ENCODE peak calls at places on chromosomes 12 and 14, in six cellular contexts. F is adrenal gland, G is tibial nerve, M is transverse colon, I is BE2C, Y is spleen. W is an unnamed sample. For H3K4me1, the result is how much of the 10 kb centered on the place peaks cover.

GRCh38 chr14:50083467-50084337 is 32.7 kb downstream of the VCPKMT start:
- DNase-seq in Y (peak), F (no peak), I (no peak), G (no peak), M (no peak), W (no peak)

GRCh38 chr14:69535230-69535848 is 39.3 kb downstream of the CCDC177 start:
- DNase-seq in I (peak), F (peak), Y (no peak), G (peak), M (peak), W (peak)

GRCh38 chr14:87160964-87161363 is 832.0 kb downstream of the GALC start:
- DNase-seq in G (no peak), M (no peak), Y (no peak), F (no peak), I (no peak), W (no peak)

GRCh38 chr12:57389033-57389432 is 41.8 kb downstream of the R3HDM2 start:
- DNase-seq in I (no peak), M (no peak), F (no peak), G (no peak), Y (no peak), W (no peak)

GRCh38 chr12:113561381-113561780 is 89.7 kb upstream of the LHX5 start:
- DNase-seq in M (no peak), G (no peak), Y (no peak), F (no peak), I (no peak), W (no peak)

GRCh38 chr14:66965831-66966230 is 223.4 kb upstream of the GARIN2 start:
- DNase-seq in I (no peak), F (no peak), M (no peak), G (no peak), Y (no peak), W (no peak)

GRCh38 chr12:27186240-27186839 is 57.7 kb upstream of the STK38L start:
- DNase-seq in G (no peak), M (no peak), Y (no peak), F (no peak), I (no peak), W (no peak)

GRCh38 chr14:96122496-96122895 is 82.1 kb upstream of the BDKRB2 start:
- DNase-seq in F (peak), M (no peak), G (peak), Y (no peak), I (no peak), W (peak)

GRCh38 chr12:11513288-11513687 is 117.9 kb upstream of the PRB2 start:
- DNase-seq in G (no peak), F (no peak), I (peak), M (no peak), Y (no peak), W (peak)

GRCh38 chr12:2076196-2076570 is 23.4 kb downstream of the CACNA1C start:
- DNase-seq in F (no peak), M (no peak), G (no peak), I (no peak), Y (no peak), W (no peak)

GRCh38 chr12:115095073-115095748 is 411.2 kb upstream of the TBX3 start:
- DNase-seq in M (no peak), F (no peak), I (no peak), Y (no peak), G (no peak), W (no peak)

GRCh38 chr14:76936483-76936882 is 92.0 kb downstream of the IRF2BPL start:
- DNase-seq in I (no peak), F (no peak), M (peak), G (no peak), Y (no peak), W (no peak)

GRCh38 chr14:35134329-35135123 is 12.2 kb downstream of the PRORP start:
- DNase-seq in G (no peak), M (no peak), F (no peak), I (no peak), Y (no peak), W (no peak)
- H3K4me1 ChIP-seq in G (under half), M (under half), F (under half), I (under half), Y (under half), W (under half)

GRCh38 chr12:55816876-55817351 is 610 bp downstream of the SARNP start:
- DNase-seq in Y (no peak), G (no peak), I (no peak), M (no peak), F (no peak), W (no peak)

GRCh38 chr12:55815473-55815872 is 2.1 kb downstream of the SARNP start:
- DNase-seq in Y (no peak), I (no peak), G (no peak), F (no peak), M (no peak), W (no peak)

GRCh38 chr12:55809274-55809673 is 8.2 kb downstream of the SARNP start:
- DNase-seq in Y (no peak), I (no peak), G (no peak), M (no peak), F (no peak), W (no peak)

GRCh38 chr12:55814257-55814656 is 3.3 kb downstream of the SARNP start:
- DNase-seq in Y (no peak), M (no peak), I (no peak), G (no peak), F (no peak), W (no peak)

GRCh38 chr12:55812088-55812487 is 5.4 kb downstream of the SARNP start:
- DNase-seq in Y (no peak), I (no peak), F (no peak), G (no peak), M (no peak), W (no peak)
- H3K4me1 ChIP-seq in Y (half or more), I (under half), F (under half), G (under half), M (under half), W (under half)

GRCh38 chr14:103702497-103703432 is 12.5 kb downstream of the XRCC3 start:
- DNase-seq in Y (peak), G (no peak), M (no peak), I (peak), F (no peak), W (no peak)
- H3K4me1 ChIP-seq in Y (half or more), G (under half), M (under half), I (half or more), F (under half), W (under half)

DNA sequence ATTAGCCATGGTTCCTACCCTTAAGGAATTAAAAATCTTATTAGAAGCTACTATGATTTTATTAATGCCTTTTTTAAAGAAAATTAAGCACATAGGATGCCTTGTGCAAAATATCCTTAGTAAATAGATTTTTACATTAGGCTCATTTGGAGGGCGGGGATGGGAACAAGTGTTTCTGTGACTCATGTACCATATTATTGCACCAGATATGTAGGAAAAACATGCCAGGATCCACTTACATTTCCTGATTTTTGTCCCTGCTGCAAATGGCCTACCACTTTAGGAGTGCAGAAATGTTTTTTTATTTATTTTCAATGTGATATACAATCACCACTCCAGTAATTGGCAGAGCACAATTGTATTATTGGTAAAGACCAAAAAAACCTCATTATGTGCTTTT is 86.7 kb downstream of the ANO6 start:
- DNase-seq in G (no peak), Y (no peak), I (no peak), M (no peak), F (no peak), W (no peak)
- H3K4me1 ChIP-seq in G (under half), Y (under half), I (under half), M (under half), F (under half), W (under half)

GRCh38 chr14:100143523-100143922 is 15.9 kb downstream of the DEGS2 start:
- DNase-seq in M (no peak), I (no peak), Y (no peak), F (no peak), G (no peak), W (no peak)
- H3K4me1 ChIP-seq in M (under half), I (under half), Y (half or more), F (under half), G (under half), W (under half)

DNA sequence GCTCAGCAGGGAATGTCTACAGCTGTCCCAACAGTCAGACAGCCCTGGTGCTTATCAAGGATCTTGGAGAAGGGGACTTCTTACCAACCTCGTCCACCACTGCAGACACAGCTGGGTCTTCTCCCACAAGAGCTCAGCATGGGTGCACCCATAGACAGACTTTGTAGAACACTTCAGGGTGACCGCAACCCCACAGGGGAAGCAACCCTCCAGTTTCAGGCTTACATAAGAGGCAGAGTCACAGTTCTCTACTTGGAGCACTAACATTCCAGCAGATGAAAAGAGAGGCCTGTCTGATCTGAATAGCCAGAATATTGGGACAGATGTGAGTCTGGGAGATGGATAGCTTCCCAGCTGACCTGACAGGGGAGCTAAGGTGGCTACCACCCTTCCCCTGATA is 3.5 kb upstream of the CLEC1A start:
- DNase-seq in F (no peak), M (no peak), G (no peak), Y (no peak), I (no peak), W (no peak)
- H3K4me1 ChIP-seq in F (under half), M (under half), G (under half), Y (under half), I (under half), W (under half)

GRCh38 chr12:6435941-6436715 is 8.6 kb upstream of the CD27 start:
- DNase-seq in I (no peak), F (no peak), M (no peak), Y (no peak), G (no peak), W (peak)
- H3K4me1 ChIP-seq in I (under half), F (under half), M (under half), Y (under half), G (under half), W (under half)

W was measured in Caco-2.